ENCODE peak calls at places on chromosomes 7 and 10, in eight cellular contexts. L is midbrain; J is stimulated activated CD4-positive, alpha-beta T cell treated with anti-CD3 and anti-CD28 coated beads, TNF-alpha, amount 100 ng/mL, for 24 hours; E is PC-9; F is HEK293T; H is SW 1271; U is HTR-8/SVneo; N is AG10803. M is an unnamed sample.

GRCh38 chr10:677038-677437 is 12.4 kb downstream of the DIP2C start:
- DNase-seq in L (no peak), J (no peak), E (no peak), F (no peak), H (no peak), U (no peak), N (no peak), M (no peak)

GRCh38 chr7:98568891-98569290 is 48.2 kb upstream of the NPTX2 start:
- DNase-seq in L (no peak), J (no peak), E (no peak), F (no peak), H (no peak), U (no peak), N (no peak), M (no peak)

GRCh38 chr10:129825772-129826171 is 138.3 kb downstream of the EBF3 start:
- DNase-seq in L (no peak), J (no peak), E (no peak), F (no peak), H (no peak), U (no peak), N (no peak), M (no peak)

GRCh38 chr10:58266003-58266825 is 1.5 kb downstream of the IPMK start:
- DNase-seq in L (peak), J (no peak), E (no peak), F (no peak), H (no peak), U (no peak), N (peak), M (peak)

GRCh38 chr7:102331536-102332275 is 24.5 kb downstream of the SPDYE6 start:
- DNase-seq in L (no peak), J (no peak), E (no peak), F (no peak), H (no peak), U (no peak), N (no peak), M (no peak)

GRCh38 chr10:93821051-93821772 is 63.5 kb downstream of the LGI1 start:
- DNase-seq in L (no peak), J (no peak), E (no peak), F (no peak), H (no peak), U (peak), N (peak), M (peak)

GRCh38 chr10:15265558-15265957 is 97.1 kb upstream of the NMT2 start:
- DNase-seq in L (no peak), J (no peak), E (no peak), F (no peak), H (no peak), U (no peak), N (no peak), M (no peak)

GRCh38 chr7:143504215-143504936 is 26.7 kb downstream of the TAS2R41 start:
- DNase-seq in L (no peak), J (no peak), E (no peak), F (no peak), H (no peak), U (no peak), N (no peak), M (no peak)

GRCh38 chr10:102758226-102758932 is 14.6 kb downstream of the WBP1L start:
- DNase-seq in L (no peak), J (no peak), E (no peak), F (no peak), H (no peak), U (no peak), N (no peak), M (peak)

GRCh38 chr7:2301510-2301860 is 12.8 kb downstream of the SNX8 start:
- DNase-seq in L (no peak), J (no peak), E (no peak), F (no peak), H (no peak), U (no peak), N (peak), M (no peak)

GRCh38 chr7:87600130-87601124 is at the start of gene ABCB1:
- DNase-seq in L (no peak), J (peak), E (no peak), F (peak), H (no peak), U (no peak), N (peak), M (peak)

GRCh38 chr7:74481458-74482324 is 28.0 kb downstream of the GTF2IRD1 start:
- DNase-seq in L (no peak), J (no peak), E (no peak), F (no peak), H (no peak), U (no peak), N (peak), M (peak)

GRCh38 chr10:6841746-6842145 is 261.7 kb upstream of the PRKCQ start:
- DNase-seq in L (no peak), J (no peak), E (no peak), F (no peak), H (no peak), U (no peak), N (no peak), M (no peak)

GRCh38 chr7:111098011-111098925 is 7.3 kb downstream of the LRRN3 start:
- DNase-seq in L (peak), J (no peak), E (no peak), F (peak), H (no peak), U (no peak), N (peak), M (no peak)

GRCh38 chr7:85471312-85471711 is 284.5 kb upstream of the SEMA3D start:
- DNase-seq in L (no peak), J (no peak), E (no peak), F (no peak), H (no peak), U (no peak), N (no peak), M (no peak)

GRCh38 chr7:44378744-44379143 is 53.4 kb upstream of the CAMK2B start:
- DNase-seq in L (no peak), J (no peak), E (peak), F (no peak), H (peak), U (peak), N (peak), M (no peak)

GRCh38 chr10:129530486-129531065 is 63.5 kb downstream of the MGMT start:
- DNase-seq in L (no peak), J (no peak), E (no peak), F (no peak), H (no peak), U (no peak), N (peak), M (no peak)

GRCh38 chr10:46539596-46540411 is 16.7 kb downstream of the GPRIN2 start:
- DNase-seq in L (no peak), J (no peak), E (peak), F (no peak), H (no peak), U (peak), N (no peak), M (peak)

GRCh38 chr10:79377557-79378382 is 30.5 kb downstream of the PPIF start:
- DNase-seq in L (no peak), J (no peak), E (no peak), F (no peak), H (no peak), U (no peak), N (no peak), M (no peak)

GRCh38 chr7:84389242-84389641 is 194.7 kb upstream of the SEMA3A start:
- DNase-seq in L (no peak), J (no peak), E (no peak), F (no peak), H (no peak), U (no peak), N (no peak), M (no peak)